ENCODE peak calls at places on chromosome 12, in ten cellular contexts. J, Q, B, Z, F, S, G, H, E and I are unnamed samples.

GRCh38 chr12:19261773-19262172 is 132.2 kb downstream of the PLEKHA5 start:
- DNase-seq in J (no peak), Q (no peak), B (no peak), Z (no peak), F (no peak), S (no peak), G (no peak), H (no peak), E (no peak), I (no peak)

GRCh38 chr12:2998789-2999264 is 39.6 kb downstream of the TEAD4 start:
- DNase-seq in J (no peak), Q (no peak), B (peak; percentile 86), Z (peak; percentile 39), F (no peak), S (peak; percentile 93), G (peak; percentile 100), H (peak; percentile 81), E (no peak), I (peak; percentile 78)

GRCh38 chr12:58847876-58848600 is 72.3 kb downstream of the LRIG3 start:
- DNase-seq in J (no peak), Q (no peak), B (no peak), Z (no peak), F (no peak), S (no peak), G (no peak), H (no peak), E (no peak), I (no peak)

GRCh38 chr12:43805149-43805856 is 814 bp downstream of the TWF1 start:
- DNase-seq in J (no peak), Q (peak; percentile 5), B (no peak), Z (no peak), F (no peak), S (peak; percentile 27), G (no peak), H (no peak), E (no peak), I (no peak)

GRCh38 chr12:103475073-103475472 is 20.7 kb downstream of the C12orf42 start:
- DNase-seq in J (no peak), Q (no peak), B (no peak), Z (no peak), F (no peak), S (no peak), G (no peak), H (no peak), E (no peak), I (no peak)

GRCh38 chr12:28611501-28611900 is 421.2 kb downstream of the CCDC91 start:
- DNase-seq in J (no peak), Q (no peak), B (no peak), Z (no peak), F (no peak), S (no peak), G (no peak), H (no peak), E (no peak), I (no peak)

GRCh38 chr12:25496098-25496587 is 56.9 kb downstream of the LMNTD1 start:
- DNase-seq in J (no peak), Q (no peak), B (no peak), Z (no peak), F (no peak), S (no peak), G (no peak), H (no peak), E (no peak), I (no peak)

GRCh38 chr12:12804011-12804410 is 9.1 kb upstream of the DDX47 start:
- DNase-seq in J (no peak), Q (peak; percentile 61), B (no peak), Z (no peak), F (no peak), S (no peak), G (no peak), H (no peak), E (no peak), I (no peak)

GRCh38 chr12:124515981-124516380 is 51.4 kb downstream of the NCOR2 start:
- DNase-seq in J (no peak), Q (no peak), B (peak; percentile 27), Z (no peak), F (peak; percentile 52), S (no peak), G (peak; percentile 91), H (peak; percentile 77), E (peak; percentile 46), I (peak; percentile 54)
- H3K27ac ChIP-seq in J (no peak overlapping the region), Q (no peak overlapping the region), B (peak overlapping the region; percentile 95), Z (peak overlapping the region; percentile 79), F (peak overlapping the region; percentile 93), S (no peak overlapping the region), G (peak overlapping the region; percentile 99), H (peak overlapping the region; percentile 98), E (no peak overlapping the region), I (peak overlapping the region; percentile 93)

GRCh38 chr12:9115731-9116689 is at the start of gene A2M:
- DNase-seq in J (no peak), Q (no peak), B (peak; percentile 51), Z (no peak), F (no peak), S (no peak), G (no peak), H (no peak), E (peak; percentile 26), I (peak; percentile 59)
- TF ChIP-seq POLR2A in J (peak; percentile 67), Q (no peak), B (peak; percentile 42), Z (no peak), F (no peak), S (no peak), G (peak; percentile 47), H (peak; percentile 56), E (peak; percentile 44), I (no peak)

GRCh38 chr12:124400124-124400523 is 105.2 kb downstream of the RFLNA start:
- DNase-seq in J (no peak), Q (no peak), B (no peak), Z (no peak), F (no peak), S (no peak), G (no peak), H (no peak), E (no peak), I (no peak)

GRCh38 chr12:124401563-124402180 is 106.8 kb downstream of the RFLNA start:
- DNase-seq in J (no peak), Q (no peak), B (peak; percentile 75), Z (no peak), F (no peak), S (no peak), G (no peak), H (no peak), E (no peak), I (no peak)

GRCh38 chr12:124397807-124398577 is 103.1 kb downstream of the RFLNA start:
- DNase-seq in J (no peak), Q (no peak), B (peak; percentile 79), Z (peak; percentile 67), F (peak; percentile 92), S (peak; percentile 42), G (peak; percentile 65), H (no peak), E (peak; percentile 67), I (no peak)

GRCh38 chr12:124398578-124399227 is 103.8 kb downstream of the RFLNA start:
- DNase-seq in J (no peak), Q (no peak), B (peak; percentile 89), Z (no peak), F (peak; percentile 48), S (no peak), G (peak; percentile 84), H (no peak), E (peak; percentile 73), I (no peak)

GRCh38 chr12:124399622-124400021 is 104.7 kb downstream of the RFLNA start:
- DNase-seq in J (no peak), Q (peak; percentile 69), B (peak; percentile 67), Z (peak; percentile 61), F (no peak), S (peak; percentile 53), G (no peak), H (no peak), E (no peak), I (no peak)
- H3K27ac ChIP-seq in J (no peak overlapping the region), Q (no peak overlapping the region), B (peak overlapping the region; percentile 72), Z (peak overlapping the region; percentile 53), F (peak overlapping the region; percentile 90), S (no peak overlapping the region), G (peak overlapping the region; percentile 76), H (no peak overlapping the region), E (no peak overlapping the region), I (no peak overlapping the region)

GRCh38 chr12:93757792-93758694 is 80.9 kb downstream of the CRADD start:
- DNase-seq in J (no peak), Q (no peak), B (no peak), Z (no peak), F (no peak), S (peak; percentile 75), G (no peak), H (no peak), E (no peak), I (no peak)
- TF ChIP-seq POLR2A in J (no peak), Q (no peak), B (no peak), Z (no peak), F (no peak), S (no peak), G (no peak), H (no peak), E (no peak), I (no peak)

DNA sequence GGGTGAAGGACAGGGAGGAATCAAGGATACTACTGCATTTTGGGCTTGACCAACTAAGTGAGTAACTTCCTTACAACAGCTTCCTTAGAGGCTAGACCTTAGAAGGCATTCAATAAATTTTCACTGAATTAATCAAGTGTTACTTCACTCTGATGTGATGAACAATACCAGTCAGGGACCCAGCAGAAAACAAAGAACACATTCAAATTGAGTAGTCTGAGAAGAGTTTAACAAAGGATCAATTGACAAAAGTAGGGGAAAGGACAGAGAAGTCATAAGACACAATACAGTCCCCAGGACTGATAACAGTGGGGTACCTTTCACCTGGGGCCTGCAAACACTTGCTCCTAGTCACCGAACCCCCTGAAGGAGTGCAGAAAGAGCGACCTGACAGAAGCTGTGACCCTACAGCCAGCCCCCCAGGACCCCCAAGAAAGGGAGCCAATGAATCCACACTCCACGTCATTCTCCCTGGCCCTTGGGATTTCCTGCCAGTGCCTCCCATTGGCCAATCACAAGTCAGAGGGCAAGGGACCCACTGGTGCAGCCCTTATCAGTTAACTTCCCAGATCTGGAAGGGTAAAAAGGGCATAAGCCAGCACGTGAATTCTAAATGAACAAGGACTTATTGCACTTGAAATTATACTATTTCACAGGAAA is 6.9 kb downstream of the ANAPC5 start:
- DNase-seq in J (no peak), Q (no peak), B (no peak), Z (no peak), F (no peak), S (no peak), G (no peak), H (no peak), E (no peak), I (no peak)
- H3K27ac ChIP-seq in J (no peak overlapping the region), Q (no peak overlapping the region), B (no peak overlapping the region), Z (no peak overlapping the region), F (peak overlapping the region; percentile 10), S (no peak overlapping the region), G (no peak overlapping the region), H (no peak overlapping the region), E (no peak overlapping the region), I (peak overlapping the region; percentile 3)